ENCODE peak calls at places on chromosomes 1 and 21, in five cellular contexts. One of them, this sample, is unnamed.

GRCh38 chr1:156664949-156665411 is 12.2 kb downstream of the NES start:
- DNase-seq in IMR-90: no peak
- DNase-seq in aorta: peak
- DNase-seq in nucleus accumbens: peak
- DNase-seq in G401: peak
- DNase-seq in this sample: peak

GRCh38 chr1:216416488-216416887 is 6.8 kb downstream of the USH2A start:
- DNase-seq in IMR-90: no peak
- DNase-seq in nucleus accumbens: no peak
- DNase-seq in aorta: no peak
- DNase-seq in G401: no peak
- DNase-seq in this sample: no peak

GRCh38 chr1:193939585-193939984 is 753.2 kb upstream of the B3GALT2 start:
- DNase-seq in aorta: no peak
- DNase-seq in IMR-90: no peak
- DNase-seq in nucleus accumbens: no peak
- DNase-seq in G401: no peak
- DNase-seq in this sample: no peak

GRCh38 chr1:115453666-115454065 is 115.6 kb upstream of the NGF start:
- DNase-seq in nucleus accumbens: no peak
- DNase-seq in IMR-90: peak
- DNase-seq in aorta: no peak
- DNase-seq in G401: no peak
- DNase-seq in this sample: no peak

GRCh38 chr1:109840011-109840629 is 70.5 kb upstream of the CSF1 start:
- DNase-seq in G401: no peak
- DNase-seq in aorta: no peak
- DNase-seq in IMR-90: peak
- DNase-seq in nucleus accumbens: no peak
- DNase-seq in this sample: no peak

GRCh38 chr1:244361764-244362473 is 89.8 kb downstream of the ADSS2 start:
- DNase-seq in G401: no peak
- DNase-seq in nucleus accumbens: no peak
- DNase-seq in aorta: no peak
- DNase-seq in IMR-90: peak
- DNase-seq in this sample: no peak

GRCh38 chr1:2466834-2467554 is 9.1 kb upstream of the PLCH2 start:
- DNase-seq in G401: peak
- DNase-seq in nucleus accumbens: no peak
- DNase-seq in aorta: no peak
- DNase-seq in IMR-90: no peak
- DNase-seq in this sample: peak

GRCh38 chr21:46376856-46377453 is 53.0 kb downstream of the PCNT start:
- DNase-seq in G401: no peak
- DNase-seq in IMR-90: no peak
- DNase-seq in nucleus accumbens: no peak
- DNase-seq in aorta: no peak
- DNase-seq in this sample: no peak

GRCh38 chr1:63774617-63775417 is 1.0 kb downstream of the ROR1 start:
- DNase-seq in IMR-90: peak
- DNase-seq in nucleus accumbens: peak
- DNase-seq in G401: peak
- DNase-seq in aorta: peak
- DNase-seq in this sample: peak

GRCh38 chr1:17128361-17128760 is 9.1 kb upstream of the PADI2 start:
- DNase-seq in G401: no peak
- DNase-seq in IMR-90: peak
- DNase-seq in nucleus accumbens: no peak
- DNase-seq in aorta: no peak
- DNase-seq in this sample: no peak